ENCODE peak calls at places on chromosomes 7 and 10, in seven cellular contexts. A is upper lobe of left lung; C is heart right ventricle; D is left cardiac atrium; X is aorta; B is memory B cell; F is CD8-positive, alpha-beta T cell. I is an unnamed sample.

GRCh38 chr10:115831025-115831424 is 442.0 kb downstream of the GFRA1 start:
- ATAC-seq in X (no peak), A (no peak), B (no peak), C (no peak), D (no peak), F (no peak), I (no peak)

GRCh38 chr7:43761919-43762318 is 3.4 kb downstream of the BLVRA start:
- ATAC-seq in C (no peak), D (no peak), X (no peak), A (no peak), B (no peak), F (no peak), I (peak)

GRCh38 chr7:159084069-159084801 is 60.4 kb downstream of the VIPR2 start:
- ATAC-seq in F (no peak), D (peak), B (no peak), A (peak), C (peak), X (peak), I (no peak)

GRCh38 chr7:112619343-112619742 is 138.6 kb downstream of the LSMEM1 start:
- ATAC-seq in C (no peak), F (no peak), B (no peak), D (no peak), X (no peak), A (no peak), I (no peak)

GRCh38 chr7:157809863-157810851 is 473.4 kb downstream of the DNAJB6 start:
- ATAC-seq in C (no peak), B (no peak), X (no peak), F (no peak), A (no peak), D (no peak), I (no peak)

GRCh38 chr7:33449847-33450246 is 320.5 kb downstream of the BBS9 start:
- ATAC-seq in F (no peak), B (no peak), C (no peak), A (no peak), D (no peak), X (no peak), I (no peak)

GRCh38 chr7:128323489-128324362 is 20.0 kb downstream of the RBM28 start:
- ATAC-seq in F (no peak), B (no peak), A (no peak), X (peak), D (peak), C (peak), I (no peak)

GRCh38 chr10:12549297-12549696 is 199.9 kb downstream of the CAMK1D start:
- ATAC-seq in B (peak), A (no peak), F (no peak), X (no peak), C (no peak), D (no peak), I (no peak)

GRCh38 chr10:95550073-95550672 is 11.0 kb downstream of the SORBS1 start:
- ATAC-seq in X (peak), C (peak), B (no peak), D (peak), A (no peak), F (no peak), I (no peak)

GRCh38 chr10:125720002-125720382 is 483 bp downstream of the EDRF1 start:
- ATAC-seq in D (no peak), A (no peak), C (no peak), X (no peak), B (no peak), F (no peak), I (peak)

GRCh38 chr7:7271094-7271874 is 88.9 kb downstream of the C1GALT1 start:
- ATAC-seq in C (no peak), F (no peak), D (no peak), X (no peak), A (no peak), B (peak), I (peak)